ENCODE peak calls at places on chromosomes 16 and 17, in six cellular contexts. T is neural progenitor cell, U is heart right ventricle, C is colonic mucosa, I is cardiac fibroblast, Z is epithelial cell of esophagus. M is an unnamed sample.

GRCh38 chr17:72400863-72401262 is 280.0 kb downstream of the SOX9 start:
- DNase-seq in U (no peak), C (no peak), T (no peak), Z (no peak), I (no peak), M (no peak)

GRCh38 chr16:90032664-90033346 is 13.5 kb upstream of the DBNDD1 start:
- DNase-seq in T (no peak), Z (no peak), U (no peak), C (no peak), I (peak; percentile 51), M (no peak)

GRCh38 chr16:2482181-2483107 is 7.5 kb downstream of the TBC1D24 start:
- DNase-seq in U (no peak), C (no peak), T (no peak), I (peak; percentile 42), Z (no peak), M (peak; percentile 41)

GRCh38 chr17:76869209-76869877 is 1.1 kb downstream of the MGAT5B start:
- DNase-seq in I (no peak), C (no peak), U (no peak), T (peak; percentile 64), Z (no peak), M (no peak)

GRCh38 chr16:82699711-82700495 is 73.1 kb downstream of the CDH13 start:
- DNase-seq in Z (peak; percentile 82), T (no peak), U (peak; percentile 53), I (peak; percentile 92), C (peak; percentile 22), M (peak; percentile 83)

GRCh38 chr17:13410214-13410613 is 191.5 kb downstream of the HS3ST3A1 start:
- DNase-seq in T (no peak), I (no peak), U (no peak), C (no peak), Z (no peak), M (no peak)

GRCh38 chr17:71329310-71330098 is 791.3 kb upstream of the SOX9 start:
- DNase-seq in Z (no peak), C (no peak), I (no peak), U (no peak), T (no peak), M (no peak)

GRCh38 chr16:27228621-27229501 is 25.5 kb downstream of the KDM8 start:
- DNase-seq in I (no peak), Z (no peak), T (no peak), U (peak; percentile 73), C (no peak), M (no peak)

GRCh38 chr17:61361084-61361483 is 38.6 kb upstream of the TBX2 start:
- DNase-seq in C (no peak), Z (peak; percentile 78), T (no peak), U (no peak), I (peak; percentile 88), M (peak; percentile 65)

GRCh38 chr17:47264171-47264570 is 10.5 kb downstream of the ITGB3 start:
- DNase-seq in I (no peak), C (no peak), Z (no peak), U (no peak), T (no peak), M (no peak)

GRCh38 chr16:19167710-19168172 is 299 bp upstream of the SYT17 start:
- DNase-seq in Z (peak; percentile 73), C (peak; percentile 79), T (peak; percentile 92), U (peak; percentile 50), I (peak; percentile 57), M (no peak)

GRCh38 chr16:86389566-86390328 is 120.6 kb upstream of the FOXF1 start:
- DNase-seq in U (no peak), T (no peak), C (no peak), I (peak; percentile 42), Z (no peak), M (no peak)

GRCh38 chr17:51097708-51098446 is 22.8 kb downstream of the SPAG9 start:
- DNase-seq in I (no peak), T (no peak), C (peak; percentile 41), Z (no peak), U (no peak), M (no peak)

GRCh38 chr16:50680907-50681885 is at the start of gene SNX20:
- DNase-seq in I (no peak), T (no peak), U (no peak), C (peak; percentile 46), Z (no peak), M (no peak)

GRCh38 chr17:31064707-31065106 is 30.1 kb upstream of the NF1 start:
- DNase-seq in U (no peak), T (no peak), Z (peak; percentile 46), I (no peak), C (no peak), M (no peak)

GRCh38 chr16:62225675-62226074 is 189.4 kb upstream of the CDH8 start:
- DNase-seq in C (peak; percentile 66), U (peak; percentile 47), I (peak; percentile 42), Z (peak; percentile 94), T (peak; percentile 78), M (no peak)

GRCh38 chr16:88337021-88337420 is 45.7 kb upstream of the ZNF469 start:
- DNase-seq in Z (no peak), T (no peak), U (no peak), I (peak; percentile 27), C (no peak), M (no peak)

GRCh38 chr16:83200005-83200779 is 573.4 kb downstream of the CDH13 start:
- DNase-seq in U (peak; percentile 5), I (peak; percentile 48), T (peak; percentile 43), C (no peak), Z (peak; percentile 85), M (no peak)

GRCh38 chr17:55635253-55635766 is 87.4 kb downstream of the TMEM100 start:
- DNase-seq in Z (no peak), T (no peak), I (peak; percentile 16), U (peak; percentile 14), C (no peak), M (no peak)

GRCh38 chr16:52727878-52728277 is 180.9 kb upstream of the TOX3 start:
- DNase-seq in I (no peak), T (no peak), U (no peak), C (no peak), Z (no peak), M (no peak)

GRCh38 chr16:13997526-13997925 is 73.6 kb upstream of the MRTFB start:
- DNase-seq in C (no peak), T (no peak), I (no peak), U (no peak), Z (no peak), M (no peak)

GRCh38 chr17:56395787-56396186 is 197.7 kb upstream of the NOG start:
- DNase-seq in Z (no peak), C (no peak), I (no peak), T (no peak), U (no peak), M (no peak)

GRCh38 chr17:60089097-60089844 is 10.6 kb upstream of the HEATR6 start:
- DNase-seq in Z (no peak), T (no peak), U (no peak), I (no peak), C (no peak), M (no peak)

GRCh38 chr16:30472328-30472942 is at the start of gene ITGAL:
- DNase-seq in I (no peak), Z (peak; percentile 15), C (peak; percentile 46), U (peak; percentile 19), T (no peak), M (no peak)

GRCh38 chr17:21288581-21289017 is 4.1 kb downstream of the MAP2K3 start:
- DNase-seq in Z (no peak), I (no peak), T (no peak), U (no peak), C (no peak), M (no peak)

GRCh38 chr16:85416267-85417109 is 196.6 kb upstream of the GSE1 start:
- DNase-seq in I (peak; percentile 16), T (peak; percentile 63), U (peak; percentile 45), Z (peak; percentile 65), C (peak; percentile 90), M (no peak)

GRCh38 chr16:21276090-21276489 is 2.0 kb downstream of the CRYM start:
- DNase-seq in C (no peak), I (no peak), T (no peak), U (no peak), Z (no peak), M (no peak)

GRCh38 chr16:21275529-21275928 is 2.6 kb downstream of the CRYM start:
- DNase-seq in Z (no peak), I (no peak), T (no peak), C (no peak), U (no peak), M (no peak)

GRCh38 chr16:21279501-21279900 is 1.4 kb upstream of the CRYM start:
- DNase-seq in I (peak; percentile 25), U (no peak), Z (no peak), T (no peak), C (no peak), M (no peak)

GRCh38 chr16:21277927-21278706 is at the start of gene CRYM:
- DNase-seq in U (peak; percentile 55), C (peak; percentile 83), T (peak; percentile 88), I (peak; percentile 31), Z (peak; percentile 52), M (no peak)

GRCh38 chr16:21277045-21277926 is 804 bp downstream of the CRYM start:
- DNase-seq in Z (no peak), T (no peak), U (no peak), C (no peak), I (no peak), M (no peak)
- H3K4me3 ChIP-seq in Z (peak overlapping the region; percentile 32), T (peak overlapping the region; percentile 62), U (peak overlapping the region; percentile 66), C (peak overlapping the region; percentile 42), I (no peak overlapping the region), M (no peak overlapping the region)

GRCh38 chr16:674968-675883 is at the start of gene RHBDL1:
- DNase-seq in I (peak; percentile 33), Z (no peak), T (peak; percentile 61), U (no peak), C (no peak), M (no peak)
- H3K4me3 ChIP-seq in I (peak within 1 kb of the TSS; percentile 34), Z (peak within 1 kb of the TSS; percentile 31), T (peak within 1 kb of the TSS; percentile 50), U (peak within 1 kb of the TSS; percentile 31), C (peak within 1 kb of the TSS; percentile 25), M (peak within 1 kb of the TSS; percentile 39)

DNA sequence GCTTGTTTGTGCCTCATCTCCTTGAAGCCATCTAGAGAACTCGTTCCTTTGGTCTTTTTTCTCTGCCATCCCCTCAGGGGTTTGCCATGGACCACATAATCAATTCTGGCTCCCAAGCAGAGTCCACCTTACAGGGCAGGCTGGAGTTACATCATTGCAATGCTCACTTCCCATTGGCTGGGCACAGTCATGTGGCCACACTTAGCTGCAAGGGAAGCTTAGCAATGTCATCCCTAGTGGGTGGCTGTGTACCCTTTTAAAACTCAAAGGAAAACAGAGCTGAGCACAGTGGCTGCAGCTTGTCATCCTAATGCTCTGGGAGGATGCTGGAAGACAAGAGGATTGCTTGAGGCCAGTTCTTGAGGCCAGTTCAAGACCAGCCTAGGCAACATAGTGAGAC is 41.9 kb upstream of the POLR3E start:
- DNase-seq in I (no peak), C (no peak), U (no peak), T (no peak), Z (no peak), M (no peak)
- H3K4me3 ChIP-seq in I (no peak overlapping the region), C (no peak overlapping the region), U (no peak overlapping the region), T (no peak overlapping the region), Z (no peak overlapping the region), M (no peak overlapping the region)

DNA sequence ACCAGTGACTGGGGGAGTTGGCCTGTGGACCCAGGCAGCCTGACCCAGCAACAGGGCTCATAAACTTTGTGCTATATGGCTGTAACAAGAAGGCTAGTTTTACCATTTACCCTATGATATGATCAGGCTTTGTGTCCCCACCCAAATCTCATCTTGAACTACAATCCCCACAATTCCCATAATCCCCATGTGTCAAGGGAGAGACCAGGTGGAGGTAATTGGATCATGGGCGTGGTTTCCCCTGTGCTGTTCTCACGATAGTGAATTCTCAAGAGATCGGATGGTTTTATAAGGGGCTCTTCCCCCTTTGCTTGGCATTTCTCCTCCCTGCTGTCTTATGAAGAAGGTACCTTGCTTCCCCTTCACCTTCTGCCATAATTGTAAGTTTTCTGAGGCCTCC is 111.2 kb upstream of the NLRP1 start:
- DNase-seq in C (no peak), I (no peak), Z (no peak), T (no peak), U (no peak), M (no peak)
- H3K4me3 ChIP-seq in C (no peak overlapping the region), I (no peak overlapping the region), Z (no peak overlapping the region), T (no peak overlapping the region), U (no peak overlapping the region), M (no peak overlapping the region)

M was measured in AG09309.